ENCODE peak calls at places on chromosomes 12 and 14, in four cellular contexts. N is activated CD8-positive, alpha-beta memory T cell treated with anti-CD3 and anti-CD28 coated beads, Interleukin-2, amount 50 U/mL, for 4 hours; T is activated naive CD8-positive, alpha-beta T cell treated with anti-CD3 and anti-CD28 coated beads, Interleukin-2, amount 50 U/mL, for 24 hours; G is testis. I is an unnamed sample.

GRCh38 chr14:73640796-73641195 is 4.0 kb upstream of the DNAL1 start:
- DNase-seq in T (no peak), N (no peak), G (no peak), I (no peak)

GRCh38 chr12:52087961-52088820 is 8.7 kb downstream of the SMIM41 start:
- DNase-seq in N (no peak), T (no peak), G (no peak), I (no peak)

GRCh38 chr12:49094104-49094948 is at the start of gene DHH:
- DNase-seq in T (no peak), G (peak; percentile 90), N (no peak), I (peak; percentile 46)

GRCh38 chr12:82593901-82594396 is 92.8 kb upstream of the TMTC2 start:
- DNase-seq in T (no peak), N (no peak), G (no peak), I (no peak)

GRCh38 chr12:71846322-71846940 is 6.9 kb downstream of the TBC1D15 start:
- DNase-seq in N (no peak), G (no peak), T (no peak), I (no peak)

GRCh38 chr12:43742106-43742505 is 16.5 kb downstream of the PUS7L start:
- DNase-seq in T (no peak), N (no peak), G (no peak), I (no peak)

GRCh38 chr12:27627123-27627835 is 69.0 kb upstream of the REP15 start:
- DNase-seq in N (no peak), G (no peak), T (no peak), I (no peak)

GRCh38 chr14:74691456-74691855 is 21.4 kb downstream of the AREL1 start:
- DNase-seq in N (no peak), G (no peak), T (no peak), I (no peak)

GRCh38 chr14:39666386-39666785 is 234.2 kb upstream of the FBXO33 start:
- DNase-seq in N (no peak), T (no peak), G (no peak), I (no peak)

GRCh38 chr12:79552186-79552585 is 138.6 kb downstream of the PAWR start:
- DNase-seq in N (no peak), G (no peak), T (no peak), I (no peak)

GRCh38 chr12:48580831-48581230 is 11.0 kb upstream of the LALBA start:
- DNase-seq in T (no peak), G (no peak), N (no peak), I (no peak)

GRCh38 chr14:100589760-100590469 is 2.7 kb upstream of the BEGAIN start:
- DNase-seq in N (peak; percentile 3), T (no peak), G (no peak), I (no peak)

GRCh38 chr12:11014234-11014633 is 8.2 kb downstream of the TAS2R19 start:
- DNase-seq in T (no peak), N (no peak), G (no peak), I (no peak)

GRCh38 chr12:16520328-16520727 is 85.6 kb downstream of the LMO3 start:
- DNase-seq in T (no peak), G (no peak), N (no peak), I (no peak)

GRCh38 chr12:115000038-115000437 is 316.1 kb upstream of the TBX3 start:
- DNase-seq in T (no peak), G (peak; percentile 35), N (no peak), I (no peak)

GRCh38 chr12:32587536-32588346 is 91.4 kb upstream of the DNM1L start:
- DNase-seq in T (no peak), G (no peak), N (no peak), I (no peak)

GRCh38 chr14:55581011-55581806 is 1.2 kb downstream of the KTN1 start:
- DNase-seq in N (peak; percentile 36), G (peak; percentile 74), T (peak; percentile 58), I (peak; percentile 46)

GRCh38 chr14:21382095-21382494 is 1.7 kb downstream of the SUPT16H start:
- DNase-seq in T (no peak), G (no peak), N (no peak), I (no peak)

GRCh38 chr12:110546339-110546738 is 36.8 kb downstream of the PPTC7 start:
- DNase-seq in G (no peak), N (no peak), T (no peak), I (no peak)

GRCh38 chr12:27651201-27651600 is 45.0 kb upstream of the REP15 start:
- DNase-seq in T (no peak), N (no peak), G (no peak), I (no peak)

GRCh38 chr12:132955094-132955932 is 793 bp downstream of the ZNF605 start:
- DNase-seq in N (no peak), G (peak; percentile 34), T (peak; percentile 35), I (peak; percentile 8)

GRCh38 chr12:76020731-76021672 is 10.6 kb downstream of the PHLDA1 start:
- DNase-seq in T (peak; percentile 67), N (peak; percentile 71), G (no peak), I (no peak)

GRCh38 chr12:104699489-104700194 is 242.9 kb downstream of the CHST11 start:
- DNase-seq in G (no peak), N (no peak), T (no peak), I (no peak)

GRCh38 chr12:71045781-71046180 is 112.0 kb downstream of the TSPAN8 start:
- DNase-seq in T (no peak), G (no peak), N (no peak), I (no peak)

GRCh38 chr12:94140556-94140955 is 7.8 kb upstream of the PLXNC1 start:
- DNase-seq in N (peak; percentile 45), G (no peak), T (peak; percentile 65), I (peak; percentile 51)

GRCh38 chr14:53390008-53390407 is 236.9 kb upstream of the DDHD1 start:
- DNase-seq in T (no peak), N (no peak), G (no peak), I (no peak)

GRCh38 chr14:71720978-71721624 is 211.1 kb upstream of the RGS6 start:
- DNase-seq in N (no peak), G (peak; percentile 40), T (peak; percentile 14), I (peak; percentile 65)

GRCh38 chr12:30457621-30458289 is 237.9 kb downstream of the IPO8 start:
- DNase-seq in N (no peak), T (no peak), G (no peak), I (no peak)

I was measured in endothelial cell.